ENCODE peak calls at places on chromosomes 11 and 22, in six cellular contexts. N is fibroblast of villous mesenchyme; R is activated CD4-positive, alpha-beta T cell treated with anti-CD3 and anti-CD28 coated beads, Interleukin-2, amount 50 U/mL, for 4 hours; B is NCI-H1930; M is NCI-H1417; W is activated T-helper 1 cell treated with anti-CD3 and anti-CD28 coated beads, Interleukin-2, amount 50 U/mL, for 16 hours. G is an unnamed sample.

GRCh38 chr11:109845437-109845836 is 247.8 kb upstream of the ZC3H12C start:
- DNase-seq in N (no peak), R (no peak), B (no peak), M (no peak), W (no peak), G (no peak)

GRCh38 chr11:113967361-113967760 is 7.5 kb upstream of the HTR3A start:
- DNase-seq in N (no peak), R (no peak), B (no peak), M (no peak), W (no peak), G (no peak)

GRCh38 chr11:2213384-2213842 is 41.8 kb upstream of the TH start:
- DNase-seq in N (no peak), R (peak; percentile 17), B (no peak), M (peak; percentile 92), W (no peak), G (peak; percentile 91)

GRCh38 chr22:32701021-32701420 is 100.5 kb upstream of the TIMP3 start:
- DNase-seq in N (peak; percentile 76), R (no peak), B (no peak), M (peak; percentile 1), W (no peak), G (no peak)

GRCh38 chr11:123187221-123187620 is 7.8 kb downstream of the CLMP start:
- DNase-seq in N (no peak), R (no peak), B (no peak), M (peak; percentile 47), W (no peak), G (no peak)

GRCh38 chr11:131760191-131760951 is 390.0 kb downstream of the NTM start:
- DNase-seq in N (peak; percentile 92), R (no peak), B (no peak), M (no peak), W (no peak), G (no peak)

GRCh38 chr11:107741044-107741823 is 29.4 kb upstream of the SLN start:
- DNase-seq in N (peak; percentile 37), R (no peak), B (no peak), M (no peak), W (no peak), G (peak; percentile 60)

GRCh38 chr11:44615913-44616806 is 50.7 kb downstream of the CD82 start:
- DNase-seq in N (no peak), R (no peak), B (no peak), M (no peak), W (no peak), G (no peak)

GRCh38 chr11:30006876-30007275 is 10.0 kb downstream of the KCNA4 start:
- DNase-seq in N (no peak), R (no peak), B (peak; percentile 88), M (peak; percentile 23), W (no peak), G (no peak)

GRCh38 chr22:45948081-45948648 is 28.8 kb downstream of the WNT7B start:
- DNase-seq in N (no peak), R (no peak), B (no peak), M (peak; percentile 77), W (no peak), G (peak; percentile 89)

GRCh38 chr11:95248666-95249467 is 17.9 kb upstream of the SESN3 start:
- DNase-seq in N (no peak), R (no peak), B (no peak), M (no peak), W (no peak), G (peak; percentile 71)

GRCh38 chr11:67543585-67543984 is 20.3 kb upstream of the CABP2 start:
- DNase-seq in N (no peak), R (no peak), B (no peak), M (no peak), W (no peak), G (no peak)

GRCh38 chr11:61718613-61719302 is 33.7 kb upstream of the MYRF start:
- DNase-seq in N (peak; percentile 69), R (no peak), B (peak; percentile 33), M (no peak), W (no peak), G (peak; percentile 52)

GRCh38 chr11:962743-963142 is 37.1 kb downstream of the AP2A2 start:
- DNase-seq in N (no peak), R (no peak), B (no peak), M (no peak), W (no peak), G (no peak)

GRCh38 chr11:117144477-117145392 is 648 bp downstream of the PAFAH1B2 start:
- DNase-seq in N (peak; percentile 81), R (no peak), B (peak; percentile 30), M (peak; percentile 66), W (peak; percentile 10), G (peak; percentile 83)

GRCh38 chr11:96123301-96123700 is 199.4 kb upstream of the MTMR2 start:
- DNase-seq in N (no peak), R (no peak), B (no peak), M (no peak), W (no peak), G (no peak)

GRCh38 chr11:28537822-28538221 is 429.6 kb downstream of the METTL15 start:
- DNase-seq in N (peak; percentile 81), R (no peak), B (no peak), M (no peak), W (no peak), G (no peak)